ENCODE peak calls at places on chromosomes 7 and 10, in eight cellular contexts. N is GM13977, S is natural killer cell, T is brain microvascular endothelial cell, W is Calu3, K is right lobe of liver, U is HCT116, M is tibial nerve. H is an unnamed sample.
A peak's percentile ranks its signal among the peaks of the same experiment; 100 is the strongest.

GRCh38 chr10:123392182-123392930 is 238.2 kb downstream of the BUB3 start:
- DNase-seq in N (peak; percentile 75), S (no peak), T (no peak), W (no peak), K (no peak), U (no peak), M (no peak), H (no peak)

GRCh38 chr7:155315977-155316376 is 18.3 kb downstream of the INSIG1 start:
- DNase-seq in N (no peak), S (no peak), T (no peak), W (no peak), K (no peak), U (no peak), M (no peak), H (no peak)

GRCh38 chr10:78450807-78451485 is 417.3 kb downstream of the RPS24 start:
- DNase-seq in N (no peak), S (no peak), T (no peak), W (no peak), K (no peak), U (no peak), M (no peak), H (no peak)

GRCh38 chr10:132401396-132402168 is 4.6 kb downstream of the PWWP2B start:
- DNase-seq in N (no peak), S (no peak), T (no peak), W (no peak), K (peak; percentile 58), U (no peak), M (no peak), H (no peak)

GRCh38 chr10:105041956-105042355 is 400.9 kb downstream of the SORCS3 start:
- DNase-seq in N (no peak), S (no peak), T (no peak), W (no peak), K (no peak), U (no peak), M (no peak), H (no peak)

GRCh38 chr10:62430881-62431280 is 56.7 kb downstream of the ZNF365 start:
- DNase-seq in N (no peak), S (no peak), T (no peak), W (no peak), K (no peak), U (no peak), M (no peak), H (no peak)

GRCh38 chr7:134298902-134299683 is 17.6 kb downstream of the SLC35B4 start:
- DNase-seq in N (no peak), S (no peak), T (no peak), W (no peak), K (peak; percentile 63), U (no peak), M (no peak), H (no peak)

GRCh38 chr10:100969175-100970075 is at the start of gene SEMA4G:
- DNase-seq in N (peak; percentile 80), S (peak; percentile 45), T (peak; percentile 16), W (peak; percentile 58), K (peak; percentile 69), U (peak; percentile 21), M (peak; percentile 29), H (peak; percentile 76)

GRCh38 chr7:21185866-21186265 is 242.0 kb upstream of the SP4 start:
- DNase-seq in N (no peak), S (no peak), T (no peak), W (no peak), K (no peak), U (no peak), M (no peak), H (no peak)

GRCh38 chr7:157974678-157975230 is 612.9 kb downstream of the PTPRN2 start:
- DNase-seq in N (no peak), S (no peak), T (no peak), W (no peak), K (no peak), U (no peak), M (no peak), H (no peak)

GRCh38 chr10:8665322-8665721 is 610.8 kb downstream of the GATA3 start:
- DNase-seq in N (no peak), S (no peak), T (no peak), W (no peak), K (no peak), U (no peak), M (no peak), H (no peak)

GRCh38 chr7:116804459-116804858 is 57.9 kb upstream of the CAPZA2 start:
- DNase-seq in N (no peak), S (no peak), T (no peak), W (no peak), K (no peak), U (no peak), M (no peak), H (no peak)

GRCh38 chr10:43871004-43871439 is 222.3 kb upstream of the ZNF32 start:
- DNase-seq in N (no peak), S (no peak), T (no peak), W (no peak), K (no peak), U (no peak), M (no peak), H (no peak)

GRCh38 chr7:69756235-69756634 is 158.0 kb downstream of the AUTS2 start:
- DNase-seq in N (no peak), S (no peak), T (no peak), W (no peak), K (no peak), U (no peak), M (no peak), H (no peak)

GRCh38 chr10:13485623-13486022 is 43.2 kb downstream of the BEND7 start:
- DNase-seq in N (no peak), S (no peak), T (no peak), W (no peak), K (no peak), U (no peak), M (no peak), H (no peak)
- TF ChIP-seq CTCF in N (no peak), S (no peak), T (peak; percentile 48), W (no peak), K (peak; percentile 26), U (no peak), M (no peak), H (peak; percentile 50)

GRCh38 chr7:83931968-83932367 is 262.6 kb downstream of the SEMA3A start:
- DNase-seq in N (no peak), S (no peak), T (no peak), W (no peak), K (no peak), U (no peak), M (no peak), H (no peak)

GRCh38 chr7:83930262-83930661 is 264.3 kb downstream of the SEMA3A start:
- DNase-seq in N (no peak), S (no peak), T (no peak), W (no peak), K (no peak), U (no peak), M (no peak), H (no peak)

GRCh38 chr7:83937930-83938329 is 256.7 kb downstream of the SEMA3A start:
- DNase-seq in N (no peak), S (no peak), T (no peak), W (no peak), K (no peak), U (no peak), M (no peak), H (no peak)

GRCh38 chr7:83936056-83936703 is 258.4 kb downstream of the SEMA3A start:
- DNase-seq in N (peak; percentile 42), S (no peak), T (peak; percentile 62), W (peak; percentile 56), K (no peak), U (peak; percentile 69), M (peak; percentile 50), H (peak; percentile 44)

GRCh38 chr7:83934118-83934734 is 260.4 kb downstream of the SEMA3A start:
- DNase-seq in N (no peak), S (no peak), T (no peak), W (no peak), K (no peak), U (no peak), M (no peak), H (no peak)
- TF ChIP-seq CTCF in N (no peak), S (no peak), T (peak; percentile 7), W (no peak), K (peak; percentile 31), U (no peak), M (no peak), H (peak; percentile 51)

DNA sequence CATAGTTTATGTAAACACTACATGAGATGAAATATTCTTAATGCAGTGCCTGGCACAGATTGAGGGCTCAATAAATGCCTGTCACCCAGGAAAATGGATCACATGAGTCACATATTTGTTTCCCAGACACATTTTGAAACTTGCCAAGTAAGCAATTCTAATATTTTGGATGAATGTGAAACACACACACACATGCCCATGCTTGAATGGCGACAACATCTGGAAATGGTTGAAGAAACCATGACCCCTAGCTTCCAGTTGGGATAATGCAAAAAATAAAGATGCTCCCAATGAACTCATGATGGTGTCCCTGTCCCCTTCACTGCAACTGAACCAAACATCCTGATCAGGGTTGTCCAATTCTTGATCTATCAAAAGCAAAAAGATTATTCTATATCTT is 797.3 kb downstream of the XPNPEP1 start:
- DNase-seq in N (no peak), S (no peak), T (no peak), W (no peak), K (no peak), U (no peak), M (no peak), H (no peak)
- TF ChIP-seq CTCF in N (no peak), S (no peak), T (no peak), W (no peak), K (peak; percentile 9), U (no peak), M (no peak), H (no peak)

GRCh38 chr7:30436518-30436917 is 42.1 kb downstream of the NOD1 start:
- DNase-seq in N (no peak), S (no peak), T (no peak), W (no peak), K (no peak), U (no peak), M (no peak), H (no peak)

GRCh38 chr7:30436046-30436445 is 42.5 kb downstream of the NOD1 start:
- DNase-seq in N (no peak), S (no peak), T (no peak), W (no peak), K (no peak), U (no peak), M (no peak), H (no peak)

GRCh38 chr7:30433082-30433481 is 45.5 kb downstream of the NOD1 start:
- DNase-seq in N (no peak), S (no peak), T (peak; percentile 3), W (no peak), K (peak; percentile 73), U (no peak), M (peak; percentile 40), H (no peak)

GRCh38 chr7:30433506-30433905 is 45.1 kb downstream of the NOD1 start:
- DNase-seq in N (no peak), S (no peak), T (no peak), W (no peak), K (no peak), U (no peak), M (no peak), H (no peak)

DNA sequence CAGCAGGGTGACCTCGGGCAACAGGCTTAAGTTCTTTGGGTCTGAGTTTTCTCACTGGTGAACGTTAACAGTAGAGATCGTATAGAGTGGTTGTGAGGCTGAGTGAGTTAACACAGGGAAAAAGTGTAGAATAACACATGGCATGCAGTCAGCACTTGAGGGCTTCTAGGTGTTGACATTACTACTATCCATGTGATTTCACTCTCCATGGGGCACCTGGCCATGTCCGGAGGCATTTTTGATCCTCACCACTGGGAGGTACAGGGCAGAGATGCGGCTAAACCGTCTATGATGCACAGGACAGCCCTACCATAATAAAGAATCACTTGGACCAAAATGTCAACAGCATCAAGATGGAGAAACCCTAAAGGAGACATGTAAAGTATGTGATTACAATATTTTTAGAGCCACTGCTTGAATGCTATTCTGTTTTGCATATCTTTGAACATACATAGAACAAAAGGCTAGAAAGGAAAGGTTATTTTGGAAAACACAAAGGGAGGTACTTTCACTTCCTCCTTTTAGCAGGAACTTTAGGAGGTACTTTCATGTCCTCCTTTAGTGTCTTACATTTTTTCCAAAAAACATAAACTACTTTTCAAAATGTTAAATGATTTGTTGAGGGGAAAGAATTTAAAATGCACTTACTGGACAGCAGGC is 44.3 kb downstream of the NOD1 start:
- DNase-seq in N (no peak), S (no peak), T (no peak), W (no peak), K (no peak), U (no peak), M (no peak), H (no peak)
- TF ChIP-seq CTCF in N (no peak), S (no peak), T (no peak), W (no peak), K (no peak), U (no peak), M (no peak), H (no peak)